ENCODE peak calls at places on chromosomes 12 and 14, in six cellular contexts. C, L, T, M, B and K are unnamed samples. For H3K4me1, the result is how much of the 10 kb centered on the place peaks cover.

GRCh38 chr12:131829351-131829794 is 1.2 kb downstream of the MMP17 start:
- DNase-seq in B (peak), C (no peak), T (peak), L (no peak), M (no peak), K (no peak)

GRCh38 chr12:94873368-94874085 is 130.0 kb downstream of the NDUFA12 start:
- DNase-seq in T (peak), C (peak), M (peak), B (peak), L (no peak), K (peak)

GRCh38 chr12:56151672-56152131 is 685 bp upstream of the MYL6B start:
- DNase-seq in M (peak), L (peak), B (peak), T (peak), C (peak), K (peak)

GRCh38 chr14:24394275-24394674 is 4.5 kb upstream of the NYNRIN start:
- DNase-seq in M (no peak), T (no peak), L (no peak), C (no peak), B (no peak), K (no peak)

GRCh38 chr12:96219700-96220206 is 25.6 kb downstream of the ELK3 start:
- DNase-seq in M (no peak), B (peak), L (peak), T (no peak), C (no peak), K (no peak)

GRCh38 chr14:75280831-75281690 is 2.4 kb downstream of the FOS start:
- DNase-seq in T (peak), B (peak), M (no peak), L (peak), C (no peak), K (no peak)

GRCh38 chr14:68718033-68718725 is 74.7 kb downstream of the ZFP36L1 start:
- DNase-seq in M (no peak), C (peak), L (peak), T (no peak), B (peak), K (no peak)

GRCh38 chr12:121823727-121824115 is 19.9 kb downstream of the SETD1B start:
- DNase-seq in C (no peak), T (no peak), M (no peak), L (no peak), B (no peak), K (no peak)

GRCh38 chr12:106693421-106693820 is 81.1 kb upstream of the RIC8B start:
- DNase-seq in C (no peak), M (no peak), L (no peak), T (no peak), B (no peak), K (no peak)

GRCh38 chr14:24289649-24290283 is 9.8 kb downstream of the DHRS1 start:
- DNase-seq in B (no peak), T (no peak), M (no peak), C (no peak), L (no peak), K (no peak)

GRCh38 chr12:46562625-46563228 is 190.2 kb upstream of the SLC38A2 start:
- DNase-seq in T (no peak), L (peak), C (no peak), M (no peak), B (no peak), K (peak)

DNA sequence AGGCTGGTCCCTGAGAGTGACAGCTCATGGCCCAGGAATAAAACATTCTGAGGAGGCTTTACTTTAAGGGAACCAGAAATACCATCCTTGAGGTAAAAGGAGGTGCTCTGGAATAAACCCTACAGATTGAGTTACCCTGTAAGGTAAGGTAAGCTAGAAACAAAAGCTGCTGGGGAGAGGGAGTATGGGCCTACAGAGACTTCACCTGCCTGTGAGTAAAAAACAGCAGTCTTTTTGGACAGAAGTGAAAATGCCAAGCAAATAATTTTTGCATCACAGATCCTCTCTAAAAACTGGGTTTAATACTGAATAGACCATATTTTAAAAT is 41.2 kb downstream of the CORO1C start:
- DNase-seq in B (no peak), C (no peak), L (no peak), T (no peak), M (no peak), K (no peak)
- H3K4me1 ChIP-seq in B (under half), C (under half), L (under half), T (under half), M (half or more), K (half or more)

GRCh38 chr12:8785499-8785898 is 36.9 kb upstream of the A2ML1 start:
- DNase-seq in M (no peak), C (no peak), B (no peak), L (no peak), T (no peak), K (no peak)
- H3K4me1 ChIP-seq in M (under half), C (under half), B (under half), L (under half), T (under half), K (under half)

DNA sequence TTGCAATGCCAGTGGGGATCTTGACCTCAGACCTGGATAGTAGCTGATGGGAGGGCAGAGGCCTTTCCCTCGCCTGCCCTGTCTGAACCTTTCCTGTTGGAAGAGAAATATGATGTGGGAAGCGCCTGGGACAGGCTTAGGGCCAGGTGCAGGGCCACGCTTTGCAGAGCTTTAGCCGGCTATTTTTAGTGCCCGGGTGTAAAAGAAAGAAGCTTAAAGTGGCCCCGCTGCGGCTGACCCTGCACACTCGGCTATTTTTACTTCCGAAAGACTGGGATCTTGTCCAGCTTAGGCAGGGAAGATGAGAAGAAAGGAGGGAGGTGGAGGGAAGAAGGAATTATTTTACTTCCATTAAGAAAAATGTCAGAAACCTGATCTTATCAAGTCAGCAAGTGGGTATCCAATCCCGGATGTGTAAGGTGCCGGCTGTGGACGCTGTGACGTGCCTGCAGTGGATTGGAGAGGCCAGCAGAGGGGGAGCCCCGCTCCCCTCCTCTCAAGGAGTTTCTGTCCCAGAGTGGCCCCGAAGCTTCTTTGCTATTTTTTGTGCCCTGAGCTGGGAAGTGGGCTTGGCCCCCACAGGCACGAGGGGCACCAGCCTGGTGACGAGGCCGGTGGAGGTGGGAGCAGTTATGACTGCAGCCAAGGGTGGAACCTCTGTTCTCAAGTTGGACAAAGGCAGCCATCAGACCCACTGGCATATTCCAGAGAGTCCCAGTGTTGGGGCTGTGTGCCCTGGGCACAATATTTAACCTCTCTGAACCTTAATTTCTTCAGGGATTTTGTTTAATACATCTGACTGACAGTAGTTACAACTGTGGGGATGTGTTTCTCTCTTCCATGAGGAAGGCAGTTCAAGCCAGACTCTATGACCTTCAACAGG is 97.7 kb downstream of the ESRRB start:
- DNase-seq in M (no peak), C (peak), L (no peak), T (no peak), B (peak), K (peak)
- H3K4me1 ChIP-seq in M (under half), C (under half), L (under half), T (under half), B (under half), K (under half)

DNA sequence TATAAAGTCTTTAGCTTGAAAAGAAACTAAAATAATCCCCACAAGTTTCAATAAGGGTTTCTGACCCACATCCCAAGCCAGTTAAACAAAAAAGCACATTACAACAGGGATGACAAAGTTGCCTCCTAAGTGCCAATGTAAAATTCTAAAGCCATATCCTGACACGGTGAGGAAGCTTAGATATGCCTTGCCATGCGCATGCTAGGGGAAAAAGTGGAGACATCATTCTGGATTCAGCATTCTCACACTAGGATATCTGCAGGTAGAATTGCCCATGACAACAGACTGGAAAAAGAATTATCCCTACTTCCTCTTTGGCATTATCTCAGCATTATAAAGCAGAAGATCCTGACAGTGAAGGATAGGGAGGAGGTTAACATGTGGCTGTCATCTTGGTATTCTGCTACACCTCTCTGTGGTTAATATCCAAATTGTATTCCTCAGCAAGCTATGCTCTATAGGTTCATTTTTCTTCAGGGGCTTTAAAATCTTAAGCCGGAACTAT is 4.9 kb downstream of the DUSP6 start:
- DNase-seq in C (no peak), T (no peak), B (no peak), M (no peak), L (peak), K (no peak)
- H3K4me1 ChIP-seq in C (half or more), T (half or more), B (under half), M (under half), L (under half), K (under half)